ENCODE peak calls at places on chromosomes 2 and 18, in four cellular contexts. F is fibroblast of pulmonary artery, I is ovary, Z is body of pancreas. T is an unnamed sample.

GRCh38 chr2:26068602-26069298 is 34.9 kb downstream of the RAB10 start:
- DNase-seq in F (peak; percentile 86), I (no peak), Z (peak; percentile 14), T (peak; percentile 90)

GRCh38 chr2:12032421-12032820 is 286.0 kb downstream of the LPIN1 start:
- DNase-seq in F (no peak), I (no peak), Z (no peak), T (no peak)

GRCh38 chr2:147051814-147052213 is 793.0 kb upstream of the ACVR2A start:
- DNase-seq in F (no peak), I (no peak), Z (no peak), T (peak; percentile 82)

GRCh38 chr2:120251077-120251476 is 1.6 kb upstream of the RALB start:
- DNase-seq in F (no peak), I (no peak), Z (no peak), T (no peak)

GRCh38 chr2:170332676-170333402 is 154.9 kb downstream of the MYO3B start:
- DNase-seq in F (no peak), I (no peak), Z (no peak), T (no peak)

GRCh38 chr18:9643549-9643948 is 29.2 kb upstream of the PPP4R1 start:
- DNase-seq in F (peak; percentile 98), I (no peak), Z (peak; percentile 9), T (peak; percentile 95)

GRCh38 chr2:231667497-231667896 is 40.8 kb upstream of the PTMA start:
- DNase-seq in F (no peak), I (peak; percentile 31), Z (no peak), T (no peak)

GRCh38 chr2:127358044-127358443 is 29.7 kb downstream of the MAP3K2 start:
- DNase-seq in F (peak; percentile 32), I (no peak), Z (no peak), T (no peak)

GRCh38 chr2:106582431-106583143 is 95.4 kb downstream of the CD8B2 start:
- DNase-seq in F (peak; percentile 85), I (peak; percentile 82), Z (peak; percentile 77), T (peak; percentile 73)

GRCh38 chr2:5854797-5855196 is 162.6 kb downstream of the SOX11 start:
- DNase-seq in F (no peak), I (no peak), Z (no peak), T (no peak)

DNA sequence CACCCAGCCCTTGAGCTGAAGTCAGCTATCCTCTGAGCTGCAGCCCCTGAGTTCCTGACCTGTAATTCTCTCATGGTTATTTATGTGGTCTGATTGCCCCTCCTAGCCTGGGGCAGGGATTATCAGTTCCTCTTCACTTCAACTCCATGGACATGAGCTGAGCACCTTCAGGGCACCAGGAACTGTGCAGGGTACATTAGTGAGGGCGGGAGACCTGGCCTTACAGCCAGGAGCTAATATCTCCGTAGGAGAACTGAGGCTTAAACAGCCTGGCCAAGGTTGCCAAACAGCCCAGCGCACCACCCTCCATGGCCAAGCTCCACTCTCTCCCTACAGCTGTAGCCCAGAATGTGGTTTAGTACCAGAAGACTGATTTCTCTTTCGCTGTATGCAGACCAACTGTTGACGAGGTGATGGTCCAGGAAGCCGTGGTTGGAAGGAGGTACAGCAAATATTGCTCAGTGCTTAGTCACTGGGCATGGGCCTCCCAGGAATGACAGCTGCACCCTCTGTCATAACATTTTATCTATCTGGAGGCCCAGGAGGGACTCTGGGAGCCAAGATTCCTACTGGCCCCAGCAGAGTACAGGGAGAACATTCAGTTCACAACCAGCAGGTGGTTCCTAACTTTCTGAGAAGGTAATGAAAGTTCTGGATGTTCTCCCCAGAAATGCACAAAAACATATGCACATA is 228.7 kb upstream of the SIX2 start:
- DNase-seq in F (peak; percentile 99), I (no peak), Z (no peak), T (peak; percentile 93)
- TF ChIP-seq CTCF in F (peak; percentile 62), I (no peak), Z (no peak), T (peak; percentile 34)

DNA sequence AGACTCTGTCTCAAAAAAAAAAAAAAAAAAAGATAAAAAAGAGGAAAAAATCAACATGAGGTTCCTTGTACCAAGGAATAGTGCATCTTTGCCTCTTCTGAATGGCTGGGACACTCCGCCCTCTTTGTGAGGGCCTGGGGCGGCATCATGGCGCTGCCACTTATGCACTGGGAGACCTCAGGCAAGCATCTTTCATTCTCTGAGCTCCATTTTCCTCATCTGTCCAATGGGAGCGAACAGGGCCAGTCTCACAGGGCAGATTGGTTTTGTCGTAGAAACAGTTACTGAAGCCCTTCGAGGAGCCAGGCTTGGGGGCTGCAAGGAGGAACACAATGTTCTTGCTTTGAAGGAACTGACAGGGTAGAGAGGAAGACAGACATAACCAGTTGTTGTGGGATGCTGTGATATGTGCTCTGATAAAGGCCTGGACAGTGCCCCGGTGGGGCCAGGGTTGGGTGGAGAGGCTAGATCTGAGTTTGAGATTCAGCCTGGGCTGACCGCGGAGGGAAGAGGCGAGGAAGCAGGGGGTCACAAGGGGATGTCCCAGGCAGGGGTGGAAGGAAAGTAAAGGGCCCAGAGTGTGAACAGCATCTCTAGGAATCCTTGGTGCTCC is 14.1 kb downstream of the ZFP36L2 start:
- DNase-seq in F (no peak), I (no peak), Z (no peak), T (no peak)
- H3K4me3 ChIP-seq in F (no peak overlapping the region), I (no peak overlapping the region), Z (no peak overlapping the region), T (no peak overlapping the region)

GRCh38 chr18:78638889-78639596 is 340.6 kb upstream of the SALL3 start:
- DNase-seq in F (no peak), I (no peak), Z (no peak), T (no peak)

GRCh38 chr18:78642561-78643398 is 336.8 kb upstream of the SALL3 start:
- DNase-seq in F (no peak), I (no peak), Z (no peak), T (no peak)

GRCh38 chr18:78639597-78639950 is 340.0 kb upstream of the SALL3 start:
- DNase-seq in F (no peak), I (no peak), Z (no peak), T (no peak)

GRCh38 chr18:78641689-78642231 is 337.9 kb upstream of the SALL3 start:
- DNase-seq in F (no peak), I (no peak), Z (no peak), T (no peak)

DNA sequence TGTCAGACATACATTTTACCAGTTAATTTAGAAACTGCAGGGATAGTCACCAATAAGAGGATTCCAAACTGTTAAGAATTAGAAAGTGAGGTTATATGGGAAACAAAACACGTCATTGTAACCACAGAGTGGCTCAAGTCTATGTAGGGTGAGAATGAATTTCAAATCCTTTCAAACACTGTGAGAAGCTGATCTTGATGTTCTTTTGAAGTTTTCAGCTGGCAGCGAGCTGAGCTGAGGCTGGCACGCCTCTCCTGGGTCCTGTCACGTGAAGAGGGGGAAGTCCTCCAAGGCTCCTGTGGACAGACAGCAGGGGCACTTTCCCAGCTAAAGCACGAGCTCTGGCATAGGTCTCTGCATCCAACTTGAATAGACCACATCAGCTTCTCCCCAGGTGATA is 339.0 kb upstream of the SALL3 start:
- DNase-seq in F (no peak), I (no peak), Z (no peak), T (no peak)
- TF ChIP-seq CTCF in F (no peak), I (no peak), Z (no peak), T (no peak)

DNA sequence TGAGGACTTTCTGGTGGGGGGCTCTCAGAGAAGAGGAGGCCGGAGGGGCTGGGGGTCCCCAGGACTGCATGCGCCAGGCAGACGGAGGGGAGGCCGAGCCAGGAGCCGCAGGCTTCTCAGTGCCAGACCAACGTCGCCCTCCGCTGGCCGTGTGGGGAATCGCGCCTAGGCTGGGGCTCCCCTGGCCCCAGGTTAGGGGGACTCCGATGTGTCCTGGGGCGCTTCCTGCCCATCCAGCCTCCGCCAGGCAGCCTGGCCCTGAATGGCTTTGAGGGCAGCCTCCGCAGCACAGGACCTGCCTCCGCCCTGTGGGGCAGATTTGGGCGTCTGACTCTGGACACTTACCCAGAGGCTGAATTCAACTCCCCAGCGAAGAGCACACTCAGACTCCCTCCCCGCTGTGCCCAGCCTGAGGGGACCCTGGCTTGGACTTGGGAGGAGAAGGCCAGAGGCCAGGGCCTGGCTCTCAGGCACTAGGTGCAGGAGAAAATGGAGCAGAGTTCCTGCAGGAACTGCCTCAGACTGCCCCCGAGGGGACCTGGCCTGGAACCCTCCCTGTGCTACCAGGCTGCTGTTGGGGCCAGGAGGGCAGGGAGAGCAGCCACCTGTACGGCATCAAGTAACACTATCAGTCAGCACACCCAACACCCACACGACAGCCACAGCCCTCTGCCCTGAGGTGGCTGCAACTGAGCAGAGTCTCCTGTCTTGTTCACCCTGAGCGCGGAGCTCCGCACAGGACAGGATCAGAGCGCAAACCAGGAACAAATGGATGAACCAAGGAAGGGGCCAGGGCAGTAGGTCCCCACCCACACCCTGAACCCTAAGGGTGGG is 621 bp upstream of the TEKT4 start:
- DNase-seq in F (no peak), I (peak; percentile 6), Z (peak; percentile 33), T (no peak)
- H3K4me3 ChIP-seq in F (no peak overlapping the region), I (no peak overlapping the region), Z (no peak overlapping the region), T (no peak overlapping the region)

GRCh38 chr2:224362094-224362493 is 39.8 kb downstream of the FAM124B start:
- DNase-seq in F (no peak), I (no peak), Z (no peak), T (no peak)

GRCh38 chr2:224363281-224363680 is 38.6 kb downstream of the FAM124B start:
- DNase-seq in F (no peak), I (no peak), Z (no peak), T (no peak)

GRCh38 chr2:224359569-224359968 is 42.3 kb downstream of the FAM124B start:
- DNase-seq in F (peak; percentile 14), I (no peak), Z (no peak), T (no peak)

GRCh38 chr2:224357098-224357901 is 44.6 kb downstream of the FAM124B start:
- DNase-seq in F (peak; percentile 79), I (peak; percentile 35), Z (peak; percentile 58), T (peak; percentile 75)

GRCh38 chr2:224360801-224361251 is 41.1 kb downstream of the FAM124B start:
- DNase-seq in F (no peak), I (no peak), Z (no peak), T (peak; percentile 40)
- TF ChIP-seq CTCF in F (no peak), I (no peak), Z (no peak), T (no peak)